ENCODE peak calls at places on chromosomes 11 and 22, in seven cellular contexts. R is WERI-Rb-1, L is astrocyte of the cerebellum, B is BJ, M is body of pancreas, W is IMR-90, P is pancreas. C is an unnamed sample.

GRCh38 chr22:38034278-38034882 is 22.8 kb upstream of the PICK1 start:
- DNase-seq in R (peak), L (peak), B (peak), M (peak), W (peak), P (peak), C (peak)

GRCh38 chr11:120205596-120206161 is 5.2 kb upstream of the OAF start:
- DNase-seq in R (no peak), L (peak), B (no peak), M (no peak), W (peak), P (no peak), C (peak)

GRCh38 chr11:61752117-61752924 is at the start of gene MYRF:
- DNase-seq in R (peak), L (no peak), B (no peak), M (peak), W (peak), P (peak), C (peak)

GRCh38 chr11:16001899-16002426 is 354.4 kb downstream of the SOX6 start:
- DNase-seq in R (peak), L (peak), B (peak), M (peak), W (peak), P (no peak), C (peak)

GRCh38 chr11:69819541-69820070 is 390 bp upstream of the FGF3 start:
- DNase-seq in R (no peak), L (no peak), B (no peak), M (no peak), W (no peak), P (no peak), C (no peak)

GRCh38 chr22:38781033-38781432 is 12.9 kb downstream of the DNAL4 start:
- DNase-seq in R (no peak), L (no peak), B (no peak), M (no peak), W (no peak), P (no peak), C (no peak)

GRCh38 chr11:1280116-1281035 is 29.1 kb downstream of the TOLLIP start:
- DNase-seq in R (no peak), L (no peak), B (no peak), M (no peak), W (no peak), P (no peak), C (no peak)

GRCh38 chr22:17570851-17571631 is 7.7 kb downstream of the SLC25A18 start:
- DNase-seq in R (no peak), L (peak), B (peak), M (peak), W (peak), P (peak), C (peak)

GRCh38 chr22:27213766-27214581 is 556.6 kb downstream of the MIAT start:
- DNase-seq in R (no peak), L (peak), B (no peak), M (peak), W (peak), P (no peak), C (no peak)

GRCh38 chr11:19240420-19241259 is at the start of gene E2F8:
- DNase-seq in R (peak), L (peak), B (peak), M (peak), W (peak), P (peak), C (peak)

GRCh38 chr11:124788521-124788920 is 11.7 kb downstream of the MSANTD2 start:
- DNase-seq in R (no peak), L (no peak), B (no peak), M (no peak), W (peak), P (no peak), C (no peak)

GRCh38 chr11:76244311-76245061 is 38.2 kb upstream of the WNT11 start:
- DNase-seq in R (no peak), L (no peak), B (no peak), M (no peak), W (no peak), P (no peak), C (no peak)

GRCh38 chr11:76241243-76242000 is 35.1 kb upstream of the WNT11 start:
- DNase-seq in R (no peak), L (no peak), B (no peak), M (no peak), W (no peak), P (no peak), C (no peak)

GRCh38 chr11:76242004-76242779 is 35.9 kb upstream of the WNT11 start:
- DNase-seq in R (no peak), L (no peak), B (no peak), M (no peak), W (no peak), P (no peak), C (no peak)

GRCh38 chr11:76243648-76244285 is 37.5 kb upstream of the WNT11 start:
- DNase-seq in R (no peak), L (no peak), B (no peak), M (no peak), W (no peak), P (no peak), C (no peak)

DNA sequence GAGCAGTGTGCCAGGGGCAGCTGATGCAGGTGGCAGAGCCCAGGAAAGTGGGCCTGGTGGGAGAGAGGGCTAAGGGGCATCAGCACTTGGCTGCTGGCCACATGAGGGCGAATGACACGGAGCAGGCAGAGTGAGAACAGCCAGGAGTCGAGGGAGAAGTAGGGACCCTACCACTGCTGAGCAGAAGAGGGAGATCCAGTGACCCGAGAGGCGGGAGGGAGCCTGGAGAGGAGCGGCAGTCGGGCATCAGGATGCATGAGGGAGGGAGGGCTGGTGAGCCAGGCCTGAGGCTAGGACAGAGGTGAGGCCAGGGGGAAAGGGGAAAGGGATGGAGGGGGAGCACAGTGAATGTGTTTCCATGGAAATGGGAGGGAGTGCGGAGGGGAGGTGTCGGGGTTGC is 36.9 kb upstream of the WNT11 start:
- DNase-seq in R (no peak), L (no peak), B (no peak), M (no peak), W (no peak), P (no peak), C (no peak)
- TF ChIP-seq CTCF in R (no peak), L (no peak), B (no peak), M (no peak), W (no peak), P (no peak), C (no peak)

GRCh38 chr11:122360875-122361274 is 244.9 kb upstream of the BLID start:
- DNase-seq in R (no peak), L (no peak), B (no peak), M (no peak), W (no peak), P (no peak), C (no peak)
- TF ChIP-seq CTCF in R (no peak), L (no peak), B (no peak), M (no peak), W (peak), P (no peak), C (peak)

GRCh38 chr22:36773935-36774334 is 2.0 kb downstream of the IFT27 start:
- DNase-seq in R (no peak), L (no peak), B (no peak), M (no peak), W (peak), P (no peak), C (peak)
- TF ChIP-seq CTCF in R (peak), L (peak), B (peak), M (peak), W (peak), P (peak), C (peak)

DNA sequence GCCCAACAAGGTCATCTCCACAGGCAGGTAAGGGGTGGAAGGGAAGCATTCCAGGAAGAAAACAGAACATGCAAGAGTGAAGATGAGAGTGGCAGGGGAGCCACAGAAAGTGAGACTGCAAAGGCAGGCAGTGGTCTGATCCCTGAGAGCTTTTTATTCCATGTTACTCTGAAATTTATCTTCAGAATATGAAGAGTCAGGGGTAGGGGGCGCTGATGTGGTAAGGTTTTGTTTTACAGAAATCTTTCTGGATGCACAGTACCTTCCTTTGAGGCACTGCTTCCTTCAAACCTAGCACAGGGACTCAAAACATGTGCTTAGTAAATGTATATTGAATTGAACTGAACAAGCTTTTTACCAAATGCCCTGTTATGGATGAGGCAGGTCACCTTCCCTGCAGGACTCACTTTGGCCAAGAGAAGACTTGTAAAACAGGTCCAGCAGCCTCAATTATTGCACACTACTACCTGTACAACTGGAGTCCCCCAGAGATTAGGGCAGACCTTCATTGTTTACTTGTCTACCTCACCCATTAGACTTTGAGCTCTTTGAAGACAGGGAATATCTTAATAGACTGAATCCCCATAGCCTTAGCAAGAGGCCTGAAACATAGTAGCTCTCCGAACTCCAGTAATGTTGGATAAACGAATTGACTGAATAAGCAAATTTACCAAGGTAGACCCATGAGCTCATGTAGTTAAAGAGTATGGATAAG is 2.2 kb downstream of the PAK1 start:
- DNase-seq in R (peak), L (no peak), B (no peak), M (peak), W (no peak), P (no peak), C (no peak)
- TF ChIP-seq CTCF in R (peak), L (peak), B (no peak), M (peak), W (peak), P (no peak), C (peak)

GRCh38 chr11:129721685-129722084 is 94.0 kb upstream of the TMEM45B start:
- DNase-seq in R (no peak), L (no peak), B (no peak), M (no peak), W (no peak), P (no peak), C (no peak)

GRCh38 chr11:129719037-129719436 is 96.6 kb upstream of the TMEM45B start:
- DNase-seq in R (no peak), L (no peak), B (no peak), M (no peak), W (no peak), P (no peak), C (no peak)

GRCh38 chr11:129722529-129722928 is 93.1 kb upstream of the TMEM45B start:
- DNase-seq in R (no peak), L (no peak), B (no peak), M (no peak), W (no peak), P (no peak), C (no peak)

GRCh38 chr11:129720156-129720555 is 95.5 kb upstream of the TMEM45B start:
- DNase-seq in R (no peak), L (no peak), B (no peak), M (no peak), W (no peak), P (no peak), C (no peak)

GRCh38 chr11:129720994-129721393 is 94.7 kb upstream of the TMEM45B start:
- DNase-seq in R (no peak), L (no peak), B (no peak), M (no peak), W (no peak), P (no peak), C (no peak)
- TF ChIP-seq CTCF in R (no peak), L (no peak), B (no peak), M (no peak), W (no peak), P (no peak), C (no peak)

GRCh38 chr11:79441159-79441875 is 487 bp upstream of the TENM4 start:
- DNase-seq in R (no peak), L (no peak), B (no peak), M (no peak), W (peak), P (no peak), C (peak)
- TF ChIP-seq CTCF in R (no peak), L (no peak), B (peak), M (no peak), W (no peak), P (no peak), C (peak)

GRCh38 chr11:57704932-57705331 is 7.1 kb downstream of the MED19 start:
- DNase-seq in R (no peak), L (no peak), B (no peak), M (no peak), W (no peak), P (no peak), C (no peak)

GRCh38 chr11:57703341-57703740 is 8.7 kb downstream of the MED19 start:
- DNase-seq in R (no peak), L (no peak), B (no peak), M (no peak), W (peak), P (no peak), C (no peak)

GRCh38 chr11:57698843-57699365 is 13.1 kb downstream of the MED19 start:
- DNase-seq in R (no peak), L (no peak), B (no peak), M (no peak), W (no peak), P (no peak), C (no peak)

GRCh38 chr11:57699813-57700212 is 12.2 kb downstream of the MED19 start:
- DNase-seq in R (no peak), L (no peak), B (no peak), M (no peak), W (no peak), P (no peak), C (no peak)

DNA sequence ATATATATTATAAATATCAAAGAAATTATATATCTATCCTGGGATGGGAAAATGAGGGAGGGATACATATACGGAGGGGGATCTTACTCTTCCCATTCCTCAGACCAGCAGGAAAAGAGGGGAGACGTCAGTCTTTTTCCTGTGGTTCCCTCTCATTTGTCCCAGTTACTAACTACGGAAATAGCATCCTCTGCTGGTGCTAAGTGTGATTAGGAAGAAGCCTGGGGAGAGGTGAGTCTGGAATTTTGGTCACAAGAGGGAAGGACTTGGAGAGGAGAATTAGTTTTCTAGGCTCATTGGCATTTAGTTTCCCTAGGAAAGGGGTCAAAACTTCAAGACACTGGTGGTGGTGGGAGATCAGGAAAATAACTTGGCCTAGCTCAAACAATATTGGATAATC is 11.6 kb downstream of the MED19 start:
- DNase-seq in R (peak), L (no peak), B (no peak), M (no peak), W (no peak), P (no peak), C (no peak)
- TF ChIP-seq CTCF in R (peak), L (no peak), B (no peak), M (no peak), W (no peak), P (no peak), C (peak)

GRCh38 chr11:122023614-122024250 is 92.3 kb downstream of the BLID start:
- DNase-seq in R (no peak), L (no peak), B (no peak), M (no peak), W (no peak), P (no peak), C (no peak)
- TF ChIP-seq CTCF in R (no peak), L (peak), B (peak), M (no peak), W (no peak), P (no peak), C (peak)

GRCh38 chr22:35299717-35300497 is at the start of gene TOM1:
- DNase-seq in R (peak), L (peak), B (peak), M (peak), W (peak), P (peak), C (peak)
- TF ChIP-seq CTCF in R (no peak), L (no peak), B (no peak), M (no peak), W (no peak), P (no peak), C (no peak)

C was measured in HFFc6.